ENCODE peak calls at places on chromosome 14, in eight cellular contexts. J is tibial nerve, X is ovary, T is sigmoid colon, L is A549, N is suprapubic skin, H is SK-N-SH, S is stomach. M is an unnamed sample.
A peak's percentile ranks its signal among the peaks of the same experiment; 100 is the strongest.

GRCh38 chr14:71021347-71022014 is 114.2 kb downstream of the PCNX1 start:
- DNase-seq in J (no peak), X (no peak), T (no peak), L (peak; percentile 19), N (no peak), H (no peak), S (no peak), M (no peak)

GRCh38 chr14:92584856-92585255 is 71.3 kb downstream of the RIN3 start:
- DNase-seq in J (no peak), X (no peak), T (peak; percentile 58), L (no peak), N (no peak), H (no peak), S (no peak), M (no peak)

GRCh38 chr14:31965735-31966598 is 111.1 kb upstream of the ARHGAP5 start:
- DNase-seq in J (no peak), X (peak; percentile 44), T (no peak), L (peak; percentile 44), N (no peak), H (no peak), S (no peak), M (peak; percentile 89)

GRCh38 chr14:74867673-74868072 is 8.3 kb downstream of the PROX2 start:
- DNase-seq in J (no peak), X (no peak), T (peak; percentile 71), L (no peak), N (no peak), H (peak; percentile 61), S (no peak), M (no peak)

GRCh38 chr14:58430156-58430555 is 2.6 kb downstream of the KIAA0586 start:
- DNase-seq in J (no peak), X (no peak), T (no peak), L (no peak), N (no peak), H (no peak), S (no peak), M (no peak)

GRCh38 chr14:51828017-51828797 is 32.2 kb upstream of the GNG2 start:
- DNase-seq in J (no peak), X (no peak), T (no peak), L (peak; percentile 31), N (no peak), H (no peak), S (peak; percentile 34), M (peak; percentile 57)

GRCh38 chr14:64726585-64726890 is 22.3 kb downstream of the PLEKHG3 start:
- DNase-seq in J (no peak), X (no peak), T (peak; percentile 62), L (peak; percentile 52), N (no peak), H (no peak), S (peak; percentile 62), M (no peak)

GRCh38 chr14:63454863-63455622 is 88.1 kb downstream of the PPP2R5E start:
- DNase-seq in J (no peak), X (no peak), T (no peak), L (no peak), N (no peak), H (no peak), S (peak; percentile 30), M (no peak)

GRCh38 chr14:101035466-101036225 is 132.1 kb upstream of the RTL1 start:
- DNase-seq in J (peak; percentile 2), X (peak; percentile 5), T (peak; percentile 30), L (no peak), N (peak; percentile 28), H (no peak), S (no peak), M (no peak)

GRCh38 chr14:51651388-51652167 is at the start of gene FRMD6:
- DNase-seq in J (peak; percentile 77), X (peak; percentile 90), T (peak; percentile 93), L (peak; percentile 89), N (peak; percentile 92), H (peak; percentile 97), S (peak; percentile 76), M (peak; percentile 96)

GRCh38 chr14:60981626-60982455 is 796 bp downstream of the SLC38A6 start:
- DNase-seq in J (no peak), X (no peak), T (no peak), L (peak; percentile 62), N (no peak), H (peak; percentile 11), S (no peak), M (no peak)

GRCh38 chr14:96184737-96185136 is 19.9 kb upstream of the BDKRB2 start:
- DNase-seq in J (no peak), X (peak; percentile 18), T (no peak), L (no peak), N (no peak), H (no peak), S (no peak), M (no peak)

GRCh38 chr14:73269729-73270651 is 32.7 kb downstream of the PAPLN start:
- DNase-seq in J (no peak), X (peak; percentile 69), T (peak; percentile 68), L (no peak), N (peak; percentile 64), H (peak; percentile 34), S (peak; percentile 64), M (no peak)

GRCh38 chr14:100950024-100950423 is 46.5 kb upstream of the RTL1 start:
- DNase-seq in J (no peak), X (no peak), T (no peak), L (no peak), N (no peak), H (no peak), S (no peak), M (no peak)

GRCh38 chr14:102316048-102316745 is 3.3 kb upstream of the ZNF839 start:
- DNase-seq in J (no peak), X (peak; percentile 58), T (no peak), L (peak; percentile 74), N (no peak), H (no peak), S (no peak), M (no peak)

GRCh38 chr14:59905193-59905592 is 14.8 kb upstream of the LRRC9 start:
- DNase-seq in J (no peak), X (no peak), T (no peak), L (no peak), N (no peak), H (no peak), S (no peak), M (no peak)

DNA sequence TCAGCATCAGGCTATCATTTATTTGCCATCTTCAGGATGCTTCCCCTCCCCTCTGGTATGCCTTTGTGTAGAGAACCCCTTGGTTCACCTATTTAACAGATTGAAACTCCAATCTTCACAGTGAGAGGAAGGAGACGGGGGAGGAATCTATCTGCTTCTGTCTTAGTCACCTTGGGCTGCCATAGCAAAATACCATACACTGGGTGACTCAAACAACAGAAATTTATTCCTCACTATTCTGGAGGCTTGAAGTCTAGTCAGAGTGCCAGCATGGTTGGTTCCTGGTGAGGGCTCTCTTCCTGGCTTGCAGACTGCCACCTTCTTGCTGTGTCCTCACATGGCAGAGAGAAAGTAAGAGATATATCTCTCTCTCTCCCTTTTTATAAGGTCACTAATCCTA is 13.5 kb upstream of the EML1 start:
- DNase-seq in J (no peak), X (no peak), T (no peak), L (peak; percentile 56), N (no peak), H (no peak), S (no peak), M (no peak)
- TF ChIP-seq EP300 in J (no peak), X (no peak), T (no peak), L (no peak), N (no peak), H (no peak), S (no peak), M (no peak)

GRCh38 chr14:77123381-77124344 is 17.9 kb downstream of the ZDHHC22 start:
- DNase-seq in J (peak; percentile 37), X (no peak), T (no peak), L (no peak), N (peak; percentile 79), H (no peak), S (peak; percentile 96), M (no peak)

GRCh38 chr14:77126461-77126990 is 15.1 kb downstream of the ZDHHC22 start:
- DNase-seq in J (no peak), X (no peak), T (no peak), L (no peak), N (no peak), H (no peak), S (no peak), M (no peak)

GRCh38 chr14:77124345-77125274 is 17.0 kb downstream of the ZDHHC22 start:
- DNase-seq in J (peak; percentile 38), X (peak; percentile 43), T (no peak), L (peak; percentile 48), N (peak; percentile 64), H (peak; percentile 92), S (peak; percentile 72), M (no peak)

GRCh38 chr14:77126074-77126325 is 15.6 kb downstream of the ZDHHC22 start:
- DNase-seq in J (no peak), X (no peak), T (no peak), L (no peak), N (no peak), H (no peak), S (no peak), M (no peak)

DNA sequence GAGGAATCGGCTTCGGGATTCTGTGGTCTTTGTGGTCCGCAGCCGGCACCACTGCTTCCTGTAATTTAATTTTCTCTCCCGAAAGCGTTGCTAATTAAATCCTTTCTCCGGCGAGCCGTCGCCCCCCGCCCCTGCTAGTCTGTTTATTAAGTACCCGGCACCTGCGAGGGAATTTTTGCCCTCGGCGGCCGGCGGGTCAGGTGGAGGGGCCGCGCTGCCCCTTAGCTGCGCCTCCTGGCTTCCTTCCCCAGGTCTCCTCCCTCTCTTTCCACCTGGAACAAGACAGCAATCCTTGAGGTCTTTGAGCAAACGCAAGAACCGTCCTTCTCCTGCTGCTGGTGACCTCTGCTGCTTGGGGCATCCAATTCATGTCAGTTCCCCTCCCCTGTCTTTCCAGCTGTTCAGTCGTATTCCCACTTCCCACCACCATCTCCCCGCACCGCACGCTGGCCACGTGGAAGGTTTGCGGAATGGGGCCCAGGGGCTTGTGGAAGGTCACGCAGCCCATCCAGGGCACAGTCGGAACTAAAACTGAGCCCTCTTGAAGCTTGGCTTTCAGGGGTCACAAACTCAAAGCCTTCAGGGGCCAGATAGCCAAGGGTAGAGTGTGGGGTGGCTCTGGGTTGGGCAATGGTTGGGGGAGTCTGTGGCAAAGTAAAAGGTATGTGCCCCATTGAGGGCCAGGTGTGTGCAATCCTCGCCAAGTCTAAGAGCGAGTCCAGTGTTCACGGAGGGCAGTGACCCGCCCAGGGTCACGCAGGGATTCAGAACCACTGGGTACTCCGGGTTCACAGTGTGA is 16.1 kb downstream of the ZDHHC22 start:
- DNase-seq in J (no peak), X (no peak), T (no peak), L (no peak), N (no peak), H (peak; percentile 52), S (no peak), M (no peak)
- TF ChIP-seq CTCF in J (no peak), X (no peak), T (no peak), L (peak; percentile 32), N (no peak), H (no peak), S (no peak), M (no peak)

GRCh38 chr14:75980856-75981255 is 939 bp downstream of the TGFB3 start:
- DNase-seq in J (no peak), X (peak; percentile 46), T (peak; percentile 76), L (no peak), N (no peak), H (peak; percentile 12), S (peak; percentile 47), M (no peak)
- H3K4me3 ChIP-seq in J (no peak overlapping the region), X (peak overlapping the region; percentile 86), T (peak overlapping the region; percentile 81), L (no peak overlapping the region), N (peak overlapping the region; percentile 83), H (peak overlapping the region; percentile 95), S (peak overlapping the region; percentile 66), M (peak overlapping the region; percentile 92)

DNA sequence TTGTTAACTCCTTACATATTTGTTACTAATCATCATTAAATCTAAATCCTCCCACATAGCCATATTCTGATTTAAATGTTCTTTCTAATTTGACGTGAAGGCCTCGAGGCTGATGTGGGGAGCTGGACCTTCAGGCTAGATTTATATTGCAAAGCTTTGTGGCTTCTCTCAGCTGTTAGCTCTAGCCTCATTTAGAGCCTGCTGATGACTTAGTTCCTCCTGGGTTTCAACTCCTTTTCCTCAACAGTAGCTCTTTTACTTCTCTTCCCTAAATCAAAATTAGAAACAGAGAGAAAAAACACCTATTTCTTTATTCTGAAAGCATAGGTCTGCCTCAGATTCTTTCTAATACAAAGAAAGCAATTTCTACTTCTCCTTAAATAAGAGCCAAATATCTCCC is 477.5 kb upstream of the CCDC196 start:
- DNase-seq in J (no peak), X (no peak), T (no peak), L (no peak), N (no peak), H (no peak), S (no peak), M (no peak)
- TF ChIP-seq EP300 in J (no peak), X (no peak), T (no peak), L (no peak), N (no peak), H (no peak), S (no peak), M (no peak)